ENCODE peak calls at places on chromosomes 2 and 18, in five cellular contexts. One of them, this sample, is unnamed.

GRCh38 chr2:202643012-202643858 is 8.5 kb downstream of the FAM117B start:
- DNase-seq in HS-5: no peak
- DNase-seq in ELF-1: no peak
- DNase-seq in WTC11: no peak
- DNase-seq in omental fat pad: no peak
- DNase-seq in this sample: no peak

GRCh38 chr2:168723494-168723893 is 78.9 kb upstream of the NOSTRIN start:
- DNase-seq in HS-5: no peak
- DNase-seq in ELF-1: no peak
- DNase-seq in WTC11: no peak
- DNase-seq in omental fat pad: no peak
- DNase-seq in this sample: no peak

GRCh38 chr2:62291052-62291451 is 95.1 kb downstream of the B3GNT2 start:
- DNase-seq in ELF-1: no peak
- DNase-seq in HS-5: no peak
- DNase-seq in omental fat pad: no peak
- DNase-seq in WTC11: no peak
- DNase-seq in this sample: no peak

GRCh38 chr2:113225505-113226259 is 51.9 kb downstream of the PSD4 start:
- DNase-seq in ELF-1: no peak
- DNase-seq in omental fat pad: no peak
- DNase-seq in HS-5: no peak
- DNase-seq in WTC11: peak; percentile 45
- DNase-seq in this sample: no peak

GRCh38 chr2:34193164-34193563 is 594.1 kb upstream of the FAM98A start:
- DNase-seq in WTC11: no peak
- DNase-seq in HS-5: no peak
- DNase-seq in ELF-1: no peak
- DNase-seq in omental fat pad: no peak
- DNase-seq in this sample: no peak

GRCh38 chr18:44924750-44925534 is 244.3 kb downstream of the SETBP1 start:
- DNase-seq in WTC11: no peak
- DNase-seq in HS-5: no peak
- DNase-seq in ELF-1: no peak
- DNase-seq in omental fat pad: no peak
- DNase-seq in this sample: no peak

GRCh38 chr18:72692086-72692485 is 147.9 kb upstream of the CBLN2 start:
- DNase-seq in HS-5: no peak
- DNase-seq in omental fat pad: no peak
- DNase-seq in ELF-1: peak; percentile 4
- DNase-seq in WTC11: peak; percentile 70
- DNase-seq in this sample: no peak

GRCh38 chr2:43143756-43144155 is 82.7 kb downstream of the ZFP36L2 start:
- DNase-seq in WTC11: no peak
- DNase-seq in omental fat pad: no peak
- DNase-seq in ELF-1: no peak
- DNase-seq in HS-5: no peak
- DNase-seq in this sample: no peak

GRCh38 chr2:105376789-105377231 is 22.0 kb downstream of the FHL2 start:
- DNase-seq in ELF-1: no peak
- DNase-seq in HS-5: no peak
- DNase-seq in WTC11: no peak
- DNase-seq in omental fat pad: no peak
- DNase-seq in this sample: no peak

GRCh38 chr2:190415794-190416729 is 7.9 kb downstream of the MFSD6 start:
- DNase-seq in ELF-1: no peak
- DNase-seq in WTC11: no peak
- DNase-seq in HS-5: no peak
- DNase-seq in omental fat pad: no peak
- DNase-seq in this sample: no peak

GRCh38 chr2:120441744-120442471 is 96.0 kb downstream of the INHBB start:
- DNase-seq in omental fat pad: no peak
- DNase-seq in ELF-1: peak; percentile 67
- DNase-seq in WTC11: peak; percentile 68
- DNase-seq in HS-5: no peak
- DNase-seq in this sample: no peak

GRCh38 chr2:174125151-174125550 is 123.2 kb downstream of the OLA1 start:
- DNase-seq in omental fat pad: no peak
- DNase-seq in WTC11: no peak
- DNase-seq in ELF-1: no peak
- DNase-seq in HS-5: no peak
- DNase-seq in this sample: no peak

GRCh38 chr2:47569658-47570398 is 166.9 kb downstream of the MSH2 start:
- DNase-seq in HS-5: no peak
- DNase-seq in WTC11: peak; percentile 47
- DNase-seq in ELF-1: peak; percentile 52
- DNase-seq in omental fat pad: no peak
- DNase-seq in this sample: peak; percentile 30

GRCh38 chr2:119449526-119449925 is 17.9 kb downstream of the TMEM37 start:
- DNase-seq in WTC11: no peak
- DNase-seq in omental fat pad: no peak
- DNase-seq in ELF-1: no peak
- DNase-seq in HS-5: no peak
- DNase-seq in this sample: no peak

GRCh38 chr2:112026509-112026908 is 28.6 kb upstream of the TMEM87B start:
- DNase-seq in ELF-1: no peak
- DNase-seq in WTC11: no peak
- DNase-seq in HS-5: no peak
- DNase-seq in omental fat pad: no peak
- DNase-seq in this sample: no peak

GRCh38 chr18:59267511-59268126 is 5.6 kb downstream of the RAX start:
- DNase-seq in ELF-1: peak; percentile 52
- DNase-seq in omental fat pad: no peak
- DNase-seq in HS-5: no peak
- DNase-seq in WTC11: peak; percentile 53
- DNase-seq in this sample: no peak

GRCh38 chr18:79856119-79857080 is 58.7 kb downstream of the KCNG2 start:
- DNase-seq in HS-5: no peak
- DNase-seq in WTC11: peak; percentile 49
- DNase-seq in ELF-1: peak; percentile 82
- DNase-seq in omental fat pad: no peak
- DNase-seq in this sample: no peak

GRCh38 chr2:42879913-42880737 is 87.7 kb upstream of the HAAO start:
- DNase-seq in ELF-1: peak; percentile 73
- DNase-seq in WTC11: no peak
- DNase-seq in HS-5: no peak
- DNase-seq in omental fat pad: peak; percentile 19
- DNase-seq in this sample: no peak

GRCh38 chr18:77486985-77487384 is 237.3 kb downstream of the GALR1 start:
- DNase-seq in omental fat pad: no peak
- DNase-seq in ELF-1: no peak
- DNase-seq in HS-5: no peak
- DNase-seq in WTC11: no peak
- DNase-seq in this sample: no peak

GRCh38 chr2:218368150-218368528 is 11.5 kb downstream of the CATIP start:
- DNase-seq in ELF-1: no peak
- DNase-seq in WTC11: no peak
- DNase-seq in HS-5: no peak
- DNase-seq in omental fat pad: no peak
- DNase-seq in this sample: no peak

GRCh38 chr18:37409870-37410269 is 155.7 kb downstream of the CELF4 start:
- DNase-seq in HS-5: no peak
- DNase-seq in omental fat pad: no peak
- DNase-seq in ELF-1: peak; percentile 91
- DNase-seq in WTC11: peak; percentile 47
- DNase-seq in this sample: no peak

GRCh38 chr2:96250188-96250587 is 15.6 kb downstream of the TMEM127 start:
- DNase-seq in ELF-1: no peak
- DNase-seq in omental fat pad: no peak
- DNase-seq in HS-5: no peak
- DNase-seq in WTC11: no peak
- DNase-seq in this sample: no peak

GRCh38 chr18:66560092-66560491 is 43.8 kb downstream of the CDH19 start:
- DNase-seq in HS-5: no peak
- DNase-seq in omental fat pad: no peak
- DNase-seq in WTC11: no peak
- DNase-seq in ELF-1: no peak
- DNase-seq in this sample: no peak

GRCh38 chr2:236949089-236949935 is 136.4 kb upstream of the COPS8 start:
- DNase-seq in ELF-1: no peak
- DNase-seq in HS-5: no peak
- DNase-seq in omental fat pad: no peak
- DNase-seq in WTC11: no peak
- DNase-seq in this sample: no peak

This sample was measured in 8988T.